ENCODE peak calls at places on chromosomes 7 and 10, in four cellular contexts. X, U, A and E are unnamed samples.

GRCh38 chr10:3822541-3822940 is 37.5 kb upstream of the KLF6 start:
- DNase-seq in X (no peak), U (no peak), A (no peak), E (no peak)

GRCh38 chr10:49184642-49185111 is 3.5 kb downstream of the TMEM273 start:
- DNase-seq in X (peak), U (no peak), A (no peak), E (no peak)

GRCh38 chr10:75107756-75108683 is 3.4 kb upstream of the SAMD8 start:
- DNase-seq in X (no peak), U (no peak), A (no peak), E (no peak)

GRCh38 chr7:86978804-86979506 is 80.5 kb downstream of the ELAPOR2 start:
- DNase-seq in X (no peak), U (no peak), A (no peak), E (no peak)

GRCh38 chr7:1623810-1624209 is 46.3 kb upstream of the ELFN1 start:
- DNase-seq in X (no peak), U (no peak), A (no peak), E (no peak)

GRCh38 chr7:18873674-18874341 is 243.6 kb downstream of the TWIST1 start:
- DNase-seq in X (no peak), U (no peak), A (no peak), E (peak)

GRCh38 chr10:112227331-112227961 is 43.9 kb upstream of the GPAM start:
- DNase-seq in X (no peak), U (peak), A (no peak), E (no peak)

GRCh38 chr7:14666913-14667312 is 235.6 kb downstream of the DGKB start:
- DNase-seq in X (no peak), U (no peak), A (no peak), E (no peak)

GRCh38 chr10:123523833-123524232 is 142.3 kb upstream of the GPR26 start:
- DNase-seq in X (no peak), U (no peak), A (no peak), E (no peak)

GRCh38 chr10:43043342-43043772 is 33.5 kb upstream of the RET start:
- DNase-seq in X (no peak), U (no peak), A (no peak), E (no peak)

GRCh38 chr10:85124592-85124991 is 796.2 kb downstream of the CCSER2 start:
- DNase-seq in X (no peak), U (no peak), A (no peak), E (no peak)

GRCh38 chr10:105068497-105068896 is 427.4 kb downstream of the SORCS3 start:
- DNase-seq in X (no peak), U (peak), A (no peak), E (no peak)

GRCh38 chr10:91891285-91892001 is 17.8 kb downstream of the FGFBP3 start:
- DNase-seq in X (no peak), U (no peak), A (no peak), E (no peak)

GRCh38 chr10:63628526-63629362 is 107.5 kb downstream of the REEP3 start:
- DNase-seq in X (no peak), U (no peak), A (peak), E (peak)

GRCh38 chr7:95549818-95550529 is 46.3 kb downstream of the PDK4 start:
- DNase-seq in X (no peak), U (no peak), A (peak), E (no peak)

GRCh38 chr10:30433286-30433778 is 652 bp upstream of the MAP3K8 start:
- DNase-seq in X (peak), U (no peak), A (peak), E (peak)

GRCh38 chr7:134899729-134900128 is 86.6 kb upstream of the AGBL3 start:
- DNase-seq in X (no peak), U (no peak), A (no peak), E (no peak)

GRCh38 chr10:122316224-122316884 is 45.3 kb downstream of the BTBD16 start:
- DNase-seq in X (no peak), U (no peak), A (no peak), E (no peak)

DNA sequence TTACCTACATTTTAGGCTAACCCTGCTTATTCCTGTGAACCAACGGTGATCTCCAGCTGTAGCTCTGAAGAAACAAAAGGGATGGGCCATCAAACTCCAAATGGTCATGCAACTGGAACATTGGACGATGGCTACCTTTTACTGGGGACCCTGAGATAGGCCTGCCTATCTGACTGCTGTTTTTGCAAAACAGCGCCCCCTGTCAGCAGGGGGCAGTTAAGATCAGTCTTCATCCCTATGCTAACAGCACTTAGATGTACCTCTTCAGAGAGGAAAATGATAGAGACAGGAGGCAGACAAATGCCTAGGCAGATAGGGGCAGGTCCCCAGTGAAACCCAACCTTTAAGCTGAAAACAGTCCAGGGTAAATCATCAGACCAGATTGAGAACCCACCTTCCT is 1085.4 kb upstream of the SORCS1 start:
- DNase-seq in X (no peak), U (no peak), A (no peak), E (no peak)
- TF ChIP-seq CTCF in X (no peak), U (no peak), A (no peak), E (no peak)

GRCh38 chr7:104653870-104654401 is 325.5 kb downstream of the LHFPL3 start:
- DNase-seq in X (no peak), U (no peak), A (no peak), E (no peak)

GRCh38 chr7:104656467-104656866 is 328.1 kb downstream of the LHFPL3 start:
- DNase-seq in X (no peak), U (no peak), A (no peak), E (no peak)

GRCh38 chr7:104657134-104657533 is 328.7 kb downstream of the LHFPL3 start:
- DNase-seq in X (no peak), U (no peak), A (no peak), E (no peak)

GRCh38 chr7:104652865-104653264 is 324.5 kb downstream of the LHFPL3 start:
- DNase-seq in X (no peak), U (no peak), A (no peak), E (no peak)

DNA sequence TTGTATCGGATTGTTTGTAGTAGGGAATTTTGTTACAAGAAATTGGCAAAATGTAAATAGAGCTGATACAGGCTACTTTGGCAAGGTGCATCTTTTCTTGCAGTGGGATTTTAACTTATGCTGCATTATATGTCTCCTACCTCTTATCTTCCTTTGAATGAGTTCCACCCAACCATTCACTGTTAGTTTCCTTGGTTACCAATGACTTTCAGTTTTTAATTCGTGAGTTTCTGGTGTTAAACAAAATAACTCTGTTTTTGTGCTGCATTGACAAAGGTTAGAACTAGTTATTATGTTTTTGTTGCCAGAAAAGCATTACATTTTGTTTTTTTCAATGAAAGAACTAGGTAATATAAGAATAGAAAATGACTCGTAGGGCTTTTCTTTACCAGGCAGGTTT is 327.2 kb downstream of the LHFPL3 start:
- DNase-seq in X (no peak), U (no peak), A (no peak), E (no peak)
- TF ChIP-seq CTCF in X (no peak), U (no peak), A (no peak), E (no peak)

GRCh38 chr7:44976746-44977196 is 2.0 kb downstream of the MYO1G start:
- DNase-seq in X (no peak), U (no peak), A (peak), E (no peak)
- TF ChIP-seq CTCF in X (no peak), U (no peak), A (no peak), E (no peak)

DNA sequence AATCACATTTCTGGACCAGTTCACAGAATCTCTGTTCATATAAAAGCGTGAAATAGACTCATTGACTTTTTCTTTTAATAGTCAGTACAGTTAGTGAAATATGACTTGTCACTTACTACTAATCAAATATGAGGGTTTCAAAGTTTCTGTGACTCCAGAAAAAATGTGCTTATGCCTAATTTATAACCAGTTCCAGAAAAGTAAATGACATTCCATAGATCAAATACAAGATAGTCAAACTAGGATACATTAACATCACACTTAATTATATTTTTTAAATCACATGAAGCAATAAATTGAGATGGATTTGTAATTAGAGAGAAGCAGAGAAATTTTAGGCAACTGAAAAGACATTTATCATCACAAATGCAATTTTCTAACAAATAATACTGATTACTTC is 491.4 kb downstream of the KIF20B start:
- DNase-seq in X (no peak), U (no peak), A (no peak), E (no peak)
- TF ChIP-seq CTCF in X (no peak), U (no peak), A (no peak), E (no peak)

GRCh38 chr7:42014625-42015412 is 222.2 kb downstream of the GLI3 start:
- DNase-seq in X (peak), U (no peak), A (no peak), E (peak)
- TF ChIP-seq CTCF in X (peak), U (peak), A (peak), E (peak)

DNA sequence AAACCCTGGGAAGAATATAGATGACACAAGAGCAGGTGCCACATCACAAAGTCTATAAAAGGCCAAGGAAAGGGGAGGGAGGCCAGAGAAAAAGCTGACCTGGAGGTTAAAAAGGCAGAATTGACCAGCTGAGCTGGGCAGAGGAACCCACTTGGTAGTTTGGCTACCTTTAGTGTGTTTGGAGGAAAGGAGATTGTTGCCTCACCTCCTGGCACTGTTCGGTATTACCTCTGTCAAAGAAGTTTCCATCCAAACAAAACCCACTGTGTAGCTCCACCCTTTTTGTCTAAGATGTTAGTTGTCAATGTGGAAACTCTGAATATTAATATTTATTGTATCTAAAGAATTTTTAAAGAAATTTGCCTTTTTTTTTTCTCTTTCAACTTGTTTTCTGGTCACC is 23.4 kb downstream of the ENTPD7 start:
- DNase-seq in X (no peak), U (no peak), A (no peak), E (no peak)
- TF ChIP-seq CTCF in X (no peak), U (no peak), A (peak), E (peak)

GRCh38 chr7:121313793-121314676 is 14.8 kb upstream of the WNT16 start:
- DNase-seq in X (no peak), U (no peak), A (no peak), E (no peak)
- TF ChIP-seq CTCF in X (no peak), U (no peak), A (no peak), E (no peak)

DNA sequence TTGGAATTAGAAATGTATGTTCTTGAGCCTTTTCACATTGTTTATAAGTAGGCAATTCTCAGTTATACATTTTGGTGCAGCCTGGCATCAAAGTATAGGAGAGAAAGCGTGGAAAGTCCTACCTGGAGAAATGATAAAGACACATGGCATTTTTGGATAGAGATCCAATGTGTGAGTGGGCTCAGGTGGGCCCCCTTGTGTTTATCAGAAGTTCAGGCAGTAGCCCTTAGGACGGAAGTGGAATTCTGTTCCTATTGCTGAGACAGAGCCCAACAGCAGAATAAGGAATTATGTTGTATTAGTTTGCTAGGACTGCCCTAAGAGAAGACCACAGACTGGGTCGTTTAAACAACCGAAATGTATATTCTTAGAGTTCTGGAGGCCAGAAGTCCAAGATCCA is 85.2 kb upstream of the AMPH start:
- DNase-seq in X (no peak), U (no peak), A (no peak), E (no peak)
- TF ChIP-seq CTCF in X (no peak), U (no peak), A (no peak), E (no peak)

DNA sequence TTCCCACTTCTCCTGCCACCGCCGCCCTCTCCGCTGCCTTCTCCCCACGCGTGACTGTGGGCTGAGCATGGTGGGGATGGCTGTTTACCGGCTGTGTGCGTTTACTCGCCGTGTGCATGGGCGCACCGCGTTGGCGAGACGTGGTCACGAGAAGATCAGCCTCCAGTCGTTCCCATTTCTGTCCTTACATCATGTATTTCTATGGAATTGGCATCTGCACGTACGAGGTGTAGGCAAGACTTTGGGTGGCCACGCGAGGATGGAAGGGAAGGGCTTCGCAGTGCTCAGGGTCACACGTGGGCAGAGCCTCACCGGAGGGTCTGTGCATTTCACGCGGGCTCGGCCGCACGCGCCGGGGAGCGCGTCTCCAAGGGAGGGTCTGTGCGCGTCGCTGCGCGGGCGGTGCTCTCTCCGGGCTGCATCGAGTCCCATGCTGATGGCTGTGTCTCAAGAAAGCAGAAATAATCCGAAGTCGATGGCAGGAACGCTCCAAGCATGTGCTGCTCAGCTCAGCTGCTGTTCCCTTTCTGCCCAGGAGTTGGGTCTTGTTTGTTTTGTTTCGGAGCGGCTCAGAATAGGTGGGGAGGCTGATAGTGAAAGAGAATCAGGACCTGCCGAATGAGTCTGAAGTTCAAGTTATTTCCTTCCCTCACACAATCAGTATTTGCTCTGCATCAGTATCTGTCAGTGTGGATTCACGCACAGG is 973 bp downstream of the CAMK1D start:
- DNase-seq in X (peak), U (no peak), A (peak), E (peak)
- TF ChIP-seq CTCF in X (peak), U (no peak), A (no peak), E (no peak)